ENCODE peak calls at places on chromosomes 4 and X, in four cellular contexts. One of them, this sample, is unnamed.

GRCh38 chrX:53605004-53605403 is 81.5 kb downstream of the HUWE1 start:
- DNase-seq in HepG2: no peak
- DNase-seq in K562: no peak
- DNase-seq in HCT116: no peak
- DNase-seq in this sample: no peak

GRCh38 chr4:74328501-74328900 is 20.2 kb downstream of the EPGN start:
- DNase-seq in K562: no peak
- DNase-seq in HCT116: no peak
- DNase-seq in HepG2: no peak
- DNase-seq in this sample: no peak

GRCh38 chr4:16772366-16772850 is 126.0 kb downstream of the LDB2 start:
- DNase-seq in K562: no peak
- DNase-seq in HepG2: no peak
- DNase-seq in HCT116: no peak
- DNase-seq in this sample: no peak

GRCh38 chrX:18278448-18278847 is 57.8 kb upstream of the BEND2 start:
- DNase-seq in K562: no peak
- DNase-seq in HCT116: no peak
- DNase-seq in HepG2: no peak
- DNase-seq in this sample: no peak

GRCh38 chr4:31984872-31985271 is 1264.7 kb downstream of the PCDH7 start:
- DNase-seq in K562: no peak
- DNase-seq in HepG2: no peak
- DNase-seq in HCT116: no peak
- DNase-seq in this sample: no peak

GRCh38 chrX:45769919-45770582 is 569.4 kb upstream of the DIPK2B start:
- DNase-seq in K562: peak
- DNase-seq in HCT116: no peak
- DNase-seq in HepG2: peak
- DNase-seq in this sample: peak

GRCh38 chr4:146192060-146192459 is 16.5 kb downstream of the LSM6 start:
- DNase-seq in HCT116: no peak
- DNase-seq in HepG2: peak
- DNase-seq in K562: peak
- DNase-seq in this sample: no peak

GRCh38 chrX:84188320-84188834 is 378 bp upstream of the RPS6KA6 start:
- DNase-seq in HepG2: no peak
- DNase-seq in HCT116: no peak
- DNase-seq in K562: no peak
- DNase-seq in this sample: peak

GRCh38 chr4:145891958-145892357 is 46.7 kb downstream of the ZNF827 start:
- DNase-seq in HCT116: no peak
- DNase-seq in K562: peak
- DNase-seq in HepG2: no peak
- DNase-seq in this sample: no peak

GRCh38 chrX:110123331-110123782 is 120.4 kb downstream of the TMEM164 start:
- DNase-seq in K562: no peak
- DNase-seq in HCT116: no peak
- DNase-seq in HepG2: peak
- DNase-seq in this sample: no peak

GRCh38 chr4:155426953-155427352 is 50.2 kb upstream of the MAP9 start:
- DNase-seq in HepG2: no peak
- DNase-seq in K562: no peak
- DNase-seq in HCT116: no peak
- DNase-seq in this sample: no peak

GRCh38 chr4:31160146-31160545 is 440.0 kb downstream of the PCDH7 start:
- DNase-seq in HepG2: no peak
- DNase-seq in K562: no peak
- DNase-seq in HCT116: no peak
- DNase-seq in this sample: no peak

GRCh38 chr4:169179609-169180526 is 90.9 kb downstream of the SH3RF1 start:
- DNase-seq in HCT116: no peak
- DNase-seq in HepG2: no peak
- DNase-seq in K562: no peak
- DNase-seq in this sample: no peak

GRCh38 chrX:63250253-63250868 is 100.8 kb downstream of the SPIN4 start:
- DNase-seq in HCT116: peak
- DNase-seq in K562: peak
- DNase-seq in HepG2: peak
- DNase-seq in this sample: peak

GRCh38 chr4:89299153-89299789 is 8.3 kb downstream of the GPRIN3 start:
- DNase-seq in HCT116: no peak
- DNase-seq in K562: no peak
- DNase-seq in HepG2: no peak
- DNase-seq in this sample: no peak

GRCh38 chrX:7263961-7264360 is 116.0 kb upstream of the PUDP start:
- DNase-seq in HepG2: no peak
- DNase-seq in K562: no peak
- DNase-seq in HCT116: no peak
- DNase-seq in this sample: no peak

GRCh38 chr4:94562285-94562684 is 110.5 kb downstream of the PDLIM5 start:
- DNase-seq in HCT116: no peak
- DNase-seq in HepG2: no peak
- DNase-seq in K562: no peak
- DNase-seq in this sample: no peak

GRCh38 chr4:36374836-36375511 is 93.6 kb downstream of the DTHD1 start:
- DNase-seq in K562: no peak
- DNase-seq in HCT116: no peak
- DNase-seq in HepG2: no peak
- DNase-seq in this sample: no peak

GRCh38 chr4:110631582-110632505 is 9.0 kb upstream of the PITX2 start:
- DNase-seq in HCT116: peak
- DNase-seq in K562: peak
- DNase-seq in HepG2: peak
- DNase-seq in this sample: peak

GRCh38 chr4:154944996-154945395 is 163.9 kb downstream of the RBM46 start:
- DNase-seq in HepG2: no peak
- DNase-seq in K562: no peak
- DNase-seq in HCT116: no peak
- DNase-seq in this sample: no peak

GRCh38 chr4:75800972-75801371 is 76.6 kb downstream of the USO1 start:
- DNase-seq in HCT116: no peak
- DNase-seq in HepG2: no peak
- DNase-seq in K562: no peak
- DNase-seq in this sample: no peak

GRCh38 chr4:171279131-171279530 is 534.1 kb upstream of the GALNTL6 start:
- DNase-seq in K562: no peak
- DNase-seq in HCT116: no peak
- DNase-seq in HepG2: no peak
- DNase-seq in this sample: no peak

GRCh38 chr4:169142906-169143305 is 127.8 kb downstream of the SH3RF1 start:
- DNase-seq in HCT116: no peak
- DNase-seq in K562: no peak
- DNase-seq in HepG2: no peak
- DNase-seq in this sample: no peak

GRCh38 chr4:2132438-2132837 is 73.3 kb downstream of the NAT8L start:
- DNase-seq in K562: peak
- DNase-seq in HepG2: no peak
- DNase-seq in HCT116: peak
- DNase-seq in this sample: no peak

GRCh38 chrX:434946-435345 is 48.2 kb upstream of the PPP2R3B start:
- DNase-seq in HepG2: no peak
- DNase-seq in K562: no peak
- DNase-seq in HCT116: no peak
- DNase-seq in this sample: no peak

GRCh38 chrX:150361070-150361776 is 1.9 kb upstream of the MAMLD1 start:
- DNase-seq in HepG2: no peak
- DNase-seq in HCT116: no peak
- DNase-seq in K562: peak
- DNase-seq in this sample: peak

GRCh38 chr4:140084426-140084825 is 69.6 kb downstream of the MAML3 start:
- DNase-seq in K562: no peak
- DNase-seq in HepG2: no peak
- DNase-seq in HCT116: no peak
- DNase-seq in this sample: no peak

DNA sequence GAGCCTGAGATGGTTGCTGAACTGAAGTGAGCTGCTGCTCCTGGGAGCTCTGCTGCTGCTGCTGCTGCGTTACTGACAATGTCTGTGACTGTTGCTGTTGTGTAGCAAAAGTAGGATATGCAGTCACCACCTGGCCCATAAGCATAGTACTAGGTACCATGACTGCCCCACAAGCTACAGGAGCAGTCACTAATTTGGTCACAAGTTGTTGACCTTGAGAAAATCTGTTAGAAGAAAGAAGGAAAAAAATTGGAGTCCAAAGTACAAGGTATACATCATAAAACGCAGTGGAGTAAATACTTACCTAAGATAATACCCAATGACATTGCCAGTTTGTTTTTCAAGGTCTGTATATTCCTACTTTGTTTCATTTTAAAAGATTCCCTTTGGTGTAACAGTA is 42.6 kb downstream of the TMEM165 start:
- DNase-seq in HepG2: peak
- DNase-seq in HCT116: no peak
- DNase-seq in K562: no peak
- DNase-seq in this sample: no peak
- TF ChIP-seq ELF1 in HepG2: no peak
- TF ChIP-seq ELF1 in HCT116: no peak
- TF ChIP-seq ELF1 in K562: no peak
- TF ChIP-seq ELF1 in this sample: no peak

DNA sequence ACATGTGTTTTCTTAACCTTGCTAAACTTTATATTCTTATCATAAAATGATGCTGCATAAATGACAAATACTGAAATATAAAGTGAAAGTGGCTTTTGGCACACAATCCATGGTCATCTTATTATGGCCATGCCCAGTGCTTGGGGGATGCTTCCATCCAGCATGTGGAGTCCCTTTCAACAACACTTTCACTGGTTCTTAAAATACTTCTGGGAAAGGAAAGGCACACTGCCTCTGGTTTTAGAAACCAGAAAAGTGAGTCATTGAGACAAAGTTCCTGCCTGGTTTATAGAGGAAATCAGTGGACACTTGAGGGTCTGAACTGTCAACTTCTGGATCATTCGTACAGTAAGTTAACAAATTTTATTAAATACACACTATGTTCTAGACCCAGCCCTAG is 248.0 kb upstream of the ADAMTS3 start:
- DNase-seq in HCT116: no peak
- DNase-seq in K562: no peak
- DNase-seq in HepG2: no peak
- DNase-seq in this sample: no peak
- H3K4me2 ChIP-seq in HCT116: no peak
- H3K4me2 ChIP-seq in K562: no peak
- H3K4me2 ChIP-seq in HepG2: no peak
- H3K4me2 ChIP-seq in this sample: peak

DNA sequence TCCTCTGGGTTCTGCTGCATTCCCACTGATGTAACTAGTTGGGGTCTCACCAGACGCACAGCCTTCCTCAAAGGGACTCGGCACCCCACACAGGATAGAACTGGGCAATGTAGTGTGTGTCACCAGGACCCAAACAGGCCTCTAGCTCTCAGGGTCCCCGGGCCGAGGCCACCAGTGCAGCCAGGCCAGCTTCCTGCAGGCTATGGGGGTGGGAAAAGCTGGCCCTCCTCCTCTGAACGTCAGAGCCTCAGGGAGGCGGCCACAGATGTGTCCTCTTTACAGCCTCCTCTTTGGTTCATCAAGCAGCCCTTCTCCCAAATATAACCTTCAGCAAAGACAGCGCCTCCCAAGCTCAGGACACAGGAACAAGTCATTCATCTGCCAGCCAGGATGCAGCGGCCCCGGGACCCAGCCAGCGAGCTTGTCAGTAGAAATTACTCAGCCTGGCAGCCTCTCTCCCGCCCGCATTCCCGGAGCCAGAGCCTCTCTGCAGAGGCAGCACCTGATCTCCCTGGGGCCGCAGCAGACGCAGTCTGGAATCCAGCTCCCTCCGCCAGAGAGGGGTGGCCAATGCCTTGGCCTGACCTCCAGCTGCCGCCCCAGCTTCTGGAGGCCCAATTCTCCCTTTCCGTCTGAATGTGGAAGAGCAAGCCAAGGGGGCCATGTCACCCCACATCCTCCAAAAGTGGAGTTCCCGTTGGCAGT is 288.5 kb downstream of the FBXW7 start:
- DNase-seq in HCT116: no peak
- DNase-seq in HepG2: no peak
- DNase-seq in K562: no peak
- DNase-seq in this sample: peak
- TF ChIP-seq ELF1 in HCT116: no peak
- TF ChIP-seq ELF1 in HepG2: no peak
- TF ChIP-seq ELF1 in K562: no peak
- TF ChIP-seq ELF1 in this sample: no peak

DNA sequence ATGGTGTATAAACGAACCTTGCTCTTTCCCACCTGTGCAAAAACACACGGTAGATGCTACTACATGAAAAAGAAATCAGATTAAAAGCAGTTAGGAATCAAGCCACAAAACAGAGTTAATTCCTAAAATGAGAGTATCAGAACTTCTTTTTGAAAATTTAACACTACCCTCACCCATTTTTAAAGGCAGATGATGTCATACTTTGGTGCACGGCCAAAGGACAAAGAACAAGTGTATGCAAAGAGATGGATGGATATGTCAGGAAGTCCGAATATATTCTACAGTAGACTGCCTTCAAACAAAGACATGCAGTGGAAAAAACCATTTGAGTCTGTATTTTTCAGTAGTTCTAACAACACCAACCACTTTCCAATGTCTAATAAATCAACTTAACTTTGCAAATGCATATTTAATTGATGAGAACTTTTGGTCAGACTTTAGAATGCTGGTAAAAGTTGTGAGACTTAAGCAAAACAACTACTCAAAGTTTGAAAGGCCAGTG is 2.2 kb downstream of the AIFM1 start:
- DNase-seq in HCT116: no peak
- DNase-seq in K562: no peak
- DNase-seq in HepG2: peak
- DNase-seq in this sample: no peak
- H3K4me2 ChIP-seq in HCT116: no peak
- H3K4me2 ChIP-seq in K562: peak
- H3K4me2 ChIP-seq in HepG2: peak
- H3K4me2 ChIP-seq in this sample: no peak

GRCh38 chr4:28686618-28687017 is 1826.0 kb downstream of the STIM2 start:
- DNase-seq in K562: peak
- DNase-seq in HepG2: peak
- DNase-seq in HCT116: peak
- DNase-seq in this sample: peak
- TF ChIP-seq ELF1 in K562: no peak
- TF ChIP-seq ELF1 in HepG2: no peak
- TF ChIP-seq ELF1 in HCT116: no peak
- TF ChIP-seq ELF1 in this sample: no peak

GRCh38 chr4:98938386-98938785 is 9.5 kb upstream of the EIF4E start:
- DNase-seq in HepG2: no peak
- DNase-seq in HCT116: no peak
- DNase-seq in K562: no peak
- DNase-seq in this sample: no peak
- H3K4me2 ChIP-seq in HepG2: no peak
- H3K4me2 ChIP-seq in HCT116: peak
- H3K4me2 ChIP-seq in K562: no peak
- H3K4me2 ChIP-seq in this sample: no peak

GRCh38 chrX:79081895-79082512 is 62.5 kb upstream of the GPR174 start:
- DNase-seq in K562: peak
- DNase-seq in HepG2: no peak
- DNase-seq in HCT116: no peak
- DNase-seq in this sample: peak
- TF ChIP-seq ELF1 in K562: no peak
- TF ChIP-seq ELF1 in HepG2: no peak
- TF ChIP-seq ELF1 in HCT116: no peak
- TF ChIP-seq ELF1 in this sample: no peak

This sample was measured in SK-N-SH.